ENCODE peak calls at places on chromosome 11, in nine cellular contexts. B, U, J, G, Y, T, A, I and C are unnamed samples.

GRCh38 chr11:73223998-73224730 is 6.1 kb downstream of the P2RY2 start:
- DNase-seq in A (no peak), J (no peak), U (no peak), B (peak), Y (no peak), G (no peak), T (no peak), I (no peak), C (no peak)

GRCh38 chr11:28887681-28888080 is 779.5 kb downstream of the METTL15 start:
- DNase-seq in B (no peak), G (no peak), U (peak), Y (no peak), I (no peak), J (no peak), T (peak), A (no peak), C (no peak)

GRCh38 chr11:110086892-110087309 is 6.3 kb upstream of the ZC3H12C start:
- DNase-seq in I (no peak), A (no peak), T (peak), U (peak), Y (no peak), B (no peak), G (peak), J (no peak), C (no peak)

GRCh38 chr11:10459029-10459970 is 4.2 kb downstream of the AMPD3 start:
- DNase-seq in B (no peak), G (no peak), J (no peak), Y (peak), U (no peak), A (peak), T (no peak), I (peak), C (peak)

GRCh38 chr11:95100856-95101507 is 11.3 kb downstream of the ENDOD1 start:
- DNase-seq in I (no peak), T (no peak), A (no peak), J (no peak), B (no peak), Y (no peak), U (no peak), G (no peak), C (no peak)

GRCh38 chr11:94728541-94728940 is 39.6 kb upstream of the AMOTL1 start:
- DNase-seq in J (no peak), B (no peak), I (no peak), T (peak), U (peak), A (no peak), G (peak), Y (no peak), C (no peak)

GRCh38 chr11:127106142-127106541 is 105.6 kb upstream of the KIRREL3 start:
- DNase-seq in T (peak), G (no peak), A (no peak), B (peak), U (no peak), Y (peak), J (no peak), I (no peak), C (no peak)

GRCh38 chr11:103591554-103591953 is 444.9 kb upstream of the DDI1 start:
- DNase-seq in I (no peak), A (no peak), U (no peak), B (no peak), Y (no peak), G (no peak), T (no peak), J (no peak), C (no peak)

GRCh38 chr11:44320289-44320973 is 10.5 kb upstream of the ALX4 start:
- DNase-seq in Y (no peak), I (no peak), U (no peak), G (no peak), T (no peak), B (no peak), J (no peak), A (no peak), C (no peak)

GRCh38 chr11:14386081-14386480 is 27.1 kb upstream of the RRAS2 start:
- DNase-seq in J (no peak), T (no peak), B (no peak), I (no peak), Y (no peak), G (no peak), A (no peak), U (no peak), C (no peak)

GRCh38 chr11:206516-207212 is 535 bp downstream of the BET1L start:
- DNase-seq in J (no peak), A (no peak), B (no peak), U (no peak), G (no peak), Y (peak), I (peak), T (peak), C (peak)